ENCODE peak calls at places on chromosome 17, in seven cellular contexts. O, W, E, S, D, Q and I are unnamed samples.

GRCh38 chr17:37447641-37448040 is 41.0 kb downstream of the TADA2A start:
- DNase-seq in O (no peak), W (no peak), E (no peak), S (no peak), D (peak; percentile 17), Q (no peak), I (no peak)

GRCh38 chr17:43759836-43760235 is 1.2 kb upstream of the SOST start:
- DNase-seq in O (no peak), W (no peak), E (no peak), S (no peak), D (no peak), Q (no peak), I (no peak)

GRCh38 chr17:6589266-6589946 is 33.1 kb upstream of the PITPNM3 start:
- DNase-seq in O (no peak), W (no peak), E (no peak), S (no peak), D (peak; percentile 40), Q (no peak), I (no peak)

GRCh38 chr17:31825961-31826691 is 32.9 kb downstream of the COPRS start:
- DNase-seq in O (no peak), W (no peak), E (no peak), S (peak; percentile 82), D (peak; percentile 48), Q (no peak), I (no peak)

GRCh38 chr17:45791935-45792334 is 7.8 kb downstream of the CRHR1 start:
- DNase-seq in O (no peak), W (no peak), E (no peak), S (no peak), D (no peak), Q (no peak), I (no peak)

GRCh38 chr17:81002409-81003361 is 11.0 kb downstream of the CHMP6 start:
- DNase-seq in O (peak; percentile 34), W (no peak), E (peak; percentile 44), S (no peak), D (peak; percentile 66), Q (peak; percentile 78), I (peak; percentile 30)

GRCh38 chr17:47315451-47316266 is 8.1 kb upstream of the EFCAB13 start:
- DNase-seq in O (peak; percentile 59), W (no peak), E (peak; percentile 60), S (no peak), D (peak; percentile 93), Q (peak; percentile 66), I (peak; percentile 76)

GRCh38 chr17:33112763-33113162 is 121.1 kb downstream of the SPACA3 start:
- DNase-seq in O (no peak), W (no peak), E (no peak), S (no peak), D (peak; percentile 0), Q (no peak), I (no peak)

GRCh38 chr17:29909604-29910003 is 20.4 kb downstream of the SSH2 start:
- DNase-seq in O (no peak), W (no peak), E (no peak), S (no peak), D (no peak), Q (no peak), I (no peak)

GRCh38 chr17:80859004-80859941 is 132.4 kb upstream of the CHMP6 start:
- DNase-seq in O (peak; percentile 56), W (no peak), E (peak; percentile 63), S (peak; percentile 86), D (peak; percentile 87), Q (no peak), I (peak; percentile 8)

GRCh38 chr17:1036171-1036844 is 39.4 kb downstream of the TIMM22 start:
- DNase-seq in O (no peak), W (no peak), E (no peak), S (no peak), D (no peak), Q (no peak), I (no peak)

GRCh38 chr17:50946891-50947843 is 81.0 kb upstream of the TOB1 start:
- DNase-seq in O (no peak), W (no peak), E (no peak), S (peak; percentile 66), D (no peak), Q (no peak), I (no peak)